ENCODE peak calls at places on chromosomes 3 and 15, in nine cellular contexts. I is Daoy; P is HCT116; M is HAP-1; Q is stimulated activated naive CD8-positive, alpha-beta T cell treated with anti-CD3 and anti-CD28 coated beads, Interleukin-15, Interleukin-2, amounts not matched to agents 100 U/mL and 50 U/mL, for 24 hours; Z is stomach; K is mucosa of descending colon; E is germinal center; J is NCI-H345. X is an unnamed sample.

GRCh38 chr3:71703796-71704195 is 21.4 kb downstream of the EIF4E3 start:
- DNase-seq in M (peak), I (no peak), J (peak), P (no peak), K (no peak), E (no peak), Z (no peak), Q (no peak), X (no peak)

GRCh38 chr15:88890495-88890894 is 4.8 kb downstream of the HAPLN3 start:
- DNase-seq in Q (no peak), Z (no peak), I (no peak), E (no peak), P (no peak), K (no peak), M (no peak), J (no peak), X (no peak)

GRCh38 chr3:144636833-144637232 is 665.2 kb downstream of the DIPK2A start:
- DNase-seq in E (no peak), P (peak), M (no peak), K (no peak), J (no peak), Q (no peak), Z (no peak), I (no peak), X (no peak)

GRCh38 chr15:28942521-28943035 is 56.8 kb downstream of the APBA2 start:
- DNase-seq in P (no peak), M (no peak), E (no peak), J (no peak), K (no peak), I (no peak), Q (no peak), Z (peak), X (no peak)

GRCh38 chr3:47870156-47870555 is 67.2 kb downstream of the DHX30 start:
- DNase-seq in P (no peak), M (no peak), Z (no peak), Q (no peak), E (no peak), I (no peak), K (no peak), J (no peak), X (no peak)

GRCh38 chr3:84885199-84885882 is 73.4 kb upstream of the CADM2 start:
- DNase-seq in E (no peak), P (no peak), K (no peak), I (no peak), Q (no peak), J (peak), Z (peak), M (no peak), X (no peak)

GRCh38 chr15:48202068-48202467 is 4.0 kb upstream of the SLC12A1 start:
- DNase-seq in E (no peak), M (no peak), Z (no peak), J (no peak), Q (no peak), P (no peak), I (no peak), K (no peak), X (no peak)

GRCh38 chr15:69939513-69940440 is 157.9 kb downstream of the TLE3 start:
- DNase-seq in E (no peak), K (no peak), Q (no peak), M (no peak), J (no peak), Z (no peak), P (no peak), I (no peak), X (peak)

GRCh38 chr3:12054245-12054644 is 50.1 kb downstream of the SYN2 start:
- DNase-seq in I (peak), P (no peak), M (no peak), Z (no peak), J (no peak), Q (no peak), K (no peak), E (no peak), X (no peak)

GRCh38 chr3:12507871-12508281 is 23.6 kb downstream of the TSEN2 start:
- DNase-seq in P (no peak), Z (no peak), M (no peak), K (no peak), E (no peak), Q (no peak), J (no peak), I (peak), X (peak)

GRCh38 chr3:136955813-136956212 is 2.0 kb upstream of the IL20RB start:
- DNase-seq in E (no peak), Z (no peak), J (no peak), Q (no peak), K (peak), P (peak), I (no peak), M (no peak), X (peak)

GRCh38 chr15:21269121-21269520 is 171.2 kb downstream of the POTEB3 start:
- DNase-seq in Z (no peak), K (no peak), Q (no peak), I (no peak), J (no peak), E (no peak), M (no peak), P (no peak), X (no peak)

GRCh38 chr3:43215684-43216336 is 70.5 kb upstream of the SNRK start:
- DNase-seq in Z (no peak), J (no peak), I (no peak), K (no peak), P (no peak), Q (no peak), E (no peak), M (no peak), X (no peak)

GRCh38 chr15:81752974-81753373 is 292.8 kb downstream of the MEX3B start:
- DNase-seq in E (no peak), Q (no peak), K (no peak), P (peak), J (peak), I (no peak), M (no peak), Z (no peak), X (no peak)

GRCh38 chr3:193701896-193702644 is 109.1 kb downstream of the OPA1 start:
- DNase-seq in J (no peak), K (no peak), M (no peak), E (no peak), Z (no peak), P (no peak), I (peak), Q (no peak), X (no peak)

GRCh38 chr3:33360136-33360825 is 79.9 kb downstream of the UBP1 start:
- DNase-seq in Q (no peak), P (peak), I (peak), M (no peak), Z (no peak), K (no peak), E (no peak), J (no peak), X (no peak)

GRCh38 chr3:42733501-42734262 is 31.1 kb upstream of the HHATL start:
- DNase-seq in I (no peak), J (no peak), M (no peak), Q (no peak), E (no peak), P (no peak), Z (no peak), K (no peak), X (no peak)

GRCh38 chr3:28667646-28668376 is 319.2 kb upstream of the AZI2 start:
- DNase-seq in I (peak), Q (peak), E (peak), Z (peak), M (peak), K (peak), J (peak), P (peak), X (peak)

GRCh38 chr3:143170676-143171075 is 51.1 kb downstream of the CHST2 start:
- DNase-seq in J (no peak), Q (peak), I (no peak), Z (no peak), P (no peak), K (no peak), E (no peak), M (no peak), X (no peak)

GRCh38 chr3:31871939-31872507 is 109.0 kb downstream of the OSBPL10 start:
- DNase-seq in M (no peak), I (no peak), E (no peak), J (no peak), Z (no peak), K (no peak), Q (no peak), P (no peak), X (no peak)

GRCh38 chr15:72057548-72058091 is 60.3 kb downstream of the MYO9A start:
- DNase-seq in J (no peak), I (no peak), K (no peak), M (peak), Q (no peak), Z (no peak), E (no peak), P (no peak), X (no peak)

GRCh38 chr3:110397115-110397514 is 674.5 kb upstream of the NECTIN3 start:
- DNase-seq in E (no peak), I (no peak), M (peak), Z (no peak), P (no peak), K (no peak), Q (no peak), J (no peak), X (no peak)

GRCh38 chr3:72627276-72627675 is 221.0 kb downstream of the SHQ1 start:
- DNase-seq in E (no peak), Q (no peak), Z (no peak), I (no peak), P (no peak), K (no peak), M (no peak), J (no peak), X (no peak)

GRCh38 chr3:15271785-15272381 is 60.5 kb downstream of the SH3BP5 start:
- DNase-seq in K (peak), E (peak), Z (peak), M (no peak), I (no peak), P (no peak), Q (peak), J (no peak), X (no peak)

GRCh38 chr15:90836296-90836871 is 32.0 kb upstream of the FURIN start:
- DNase-seq in M (no peak), E (no peak), Z (no peak), I (peak), P (no peak), K (no peak), Q (no peak), J (peak), X (peak)

GRCh38 chr3:106249159-106249558 is 380.3 kb upstream of the CBLB start:
- DNase-seq in Q (no peak), P (no peak), J (no peak), I (no peak), E (no peak), K (no peak), M (no peak), Z (no peak), X (no peak)

GRCh38 chr15:80252281-80252619 is 237 bp upstream of the CTXND1 start:
- DNase-seq in P (no peak), K (no peak), I (no peak), Z (no peak), J (no peak), E (no peak), Q (no peak), M (no peak), X (no peak)

GRCh38 chr3:9600597-9600996 is 47.0 kb upstream of the LHFPL4 start:
- DNase-seq in M (no peak), K (peak), Q (peak), Z (peak), I (peak), P (no peak), E (peak), J (peak), X (no peak)

GRCh38 chr3:11238880-11239279 is 33.3 kb upstream of the ATG7 start:
- DNase-seq in I (peak), J (no peak), E (no peak), Z (no peak), Q (no peak), M (no peak), K (no peak), P (peak), X (no peak)

GRCh38 chr3:148319161-148319915 is 378.4 kb upstream of the AGTR1 start:
- DNase-seq in Q (peak), J (no peak), P (no peak), I (no peak), E (no peak), Z (no peak), K (no peak), M (no peak), X (no peak)

GRCh38 chr3:112512320-112512719 is 13.0 kb upstream of the BTLA start:
- DNase-seq in E (no peak), P (no peak), Q (no peak), J (no peak), I (no peak), M (no peak), K (no peak), Z (no peak), X (no peak)

GRCh38 chr15:83123529-83123928 is 16.1 kb downstream of the TM6SF1 start:
- DNase-seq in M (no peak), P (no peak), Z (no peak), J (no peak), Q (no peak), I (no peak), K (peak), E (no peak), X (no peak)

GRCh38 chr3:14884665-14885064 is 62.7 kb upstream of the NR2C2 start:
- DNase-seq in Q (no peak), I (peak), J (no peak), Z (no peak), M (no peak), P (no peak), K (no peak), E (no peak), X (no peak)

GRCh38 chr15:40291088-40291574 is 8.3 kb upstream of the ANKRD63 start:
- DNase-seq in Q (no peak), K (peak), I (peak), M (no peak), J (peak), P (no peak), E (no peak), Z (peak), X (no peak)

GRCh38 chr15:69265347-69265955 is 33.3 kb upstream of the PAQR5 start:
- DNase-seq in J (peak), Q (no peak), P (peak), M (peak), K (peak), E (peak), I (no peak), Z (no peak), X (no peak)

GRCh38 chr3:181695661-181696491 is 15.8 kb upstream of the SOX2 start:
- DNase-seq in M (no peak), I (peak), J (no peak), K (no peak), Q (no peak), E (no peak), P (no peak), Z (peak), X (no peak)

X was measured in brain pericyte.